ENCODE peak calls at places on chromosomes 16 and 17, in ten cellular contexts. H, W, U, L, T, A, R, Q, M and P are unnamed samples.

GRCh38 chr17:32998893-32999240 is 7.2 kb downstream of the SPACA3 start:
- DNase-seq in M (no peak), T (no peak), L (no peak), Q (no peak), A (peak), R (no peak), H (peak), U (no peak), W (peak), P (no peak)

GRCh38 chr17:80761421-80761871 is 216.8 kb downstream of the RPTOR start:
- DNase-seq in T (no peak), W (peak), M (peak), U (no peak), H (peak), Q (no peak), R (peak), L (peak), A (no peak), P (no peak)

GRCh38 chr17:36680701-36681202 is 79.4 kb downstream of the MRM1 start:
- DNase-seq in L (no peak), H (no peak), Q (no peak), A (no peak), W (no peak), M (peak), U (no peak), T (no peak), R (no peak), P (no peak)

GRCh38 chr17:47840742-47841487 is at the start of gene SCRN2:
- DNase-seq in A (peak), U (peak), H (peak), R (peak), Q (peak), W (peak), T (no peak), M (peak), L (peak), P (no peak)

GRCh38 chr17:63189082-63189481 is 223.0 kb downstream of the TANC2 start:
- DNase-seq in W (peak), Q (no peak), A (peak), R (no peak), T (no peak), H (peak), U (no peak), L (no peak), M (no peak), P (no peak)

GRCh38 chr17:10646393-10646990 is 10.6 kb downstream of the MYH3 start:
- DNase-seq in L (peak), H (peak), A (peak), M (peak), W (peak), T (peak), Q (peak), U (peak), R (peak), P (peak)

GRCh38 chr16:86296263-86296662 is 214.1 kb upstream of the FOXF1 start:
- DNase-seq in H (no peak), R (no peak), U (no peak), M (no peak), L (no peak), A (no peak), W (no peak), Q (no peak), T (no peak), P (no peak)

GRCh38 chr17:41651625-41652460 is 27.5 kb upstream of the KRT17 start:
- DNase-seq in Q (no peak), A (no peak), L (no peak), W (no peak), U (peak), T (no peak), R (no peak), M (no peak), H (no peak), P (no peak)

GRCh38 chr16:78461496-78461938 is 362.1 kb downstream of the WWOX start:
- DNase-seq in R (peak), A (peak), M (no peak), T (no peak), Q (no peak), H (no peak), W (no peak), L (no peak), U (no peak), P (no peak)

GRCh38 chr17:2170023-2170422 is 115.1 kb downstream of the HIC1 start:
- DNase-seq in W (no peak), U (peak), L (peak), H (no peak), M (peak), T (no peak), R (no peak), Q (no peak), A (no peak), P (no peak)

GRCh38 chr17:28860363-28860808 is 5.6 kb downstream of the ERAL1 start:
- DNase-seq in H (no peak), R (no peak), A (no peak), Q (no peak), M (no peak), U (no peak), L (no peak), W (no peak), T (no peak), P (no peak)

GRCh38 chr16:84501077-84501735 is 3.3 kb downstream of the MEAK7 start:
- DNase-seq in W (no peak), Q (no peak), T (no peak), L (no peak), M (no peak), R (no peak), H (peak), A (no peak), U (no peak), P (no peak)

GRCh38 chr16:35743101-35743692 is 2283.8 kb downstream of the TP53TG3F start:
- DNase-seq in H (no peak), A (no peak), L (no peak), R (no peak), T (no peak), W (no peak), U (no peak), Q (no peak), M (no peak), P (no peak)

GRCh38 chr17:50204431-50204830 is 3.0 kb upstream of the COL1A1 start:
- DNase-seq in T (no peak), W (no peak), U (no peak), M (no peak), A (no peak), H (no peak), L (no peak), R (no peak), Q (no peak), P (no peak)

GRCh38 chr17:78665952-78666920 is 89.0 kb upstream of the DNAH17 start:
- DNase-seq in Q (peak), R (no peak), T (no peak), M (no peak), L (peak), U (no peak), W (no peak), H (no peak), A (no peak), P (no peak)

GRCh38 chr17:42403150-42403549 is 14.9 kb upstream of the STAT3 start:
- DNase-seq in T (no peak), Q (no peak), U (peak), H (no peak), L (peak), M (peak), A (no peak), W (no peak), R (no peak), P (no peak)

GRCh38 chr16:77918792-77919707 is 103.3 kb upstream of the CLEC3A start:
- DNase-seq in R (peak), W (peak), M (peak), A (no peak), H (no peak), U (no peak), Q (no peak), L (no peak), T (peak), P (peak)

GRCh38 chr17:12712941-12713340 is 47.3 kb downstream of the MYOCD start:
- DNase-seq in W (no peak), M (no peak), Q (no peak), R (no peak), T (no peak), U (no peak), A (peak), H (no peak), L (no peak), P (no peak)

GRCh38 chr17:17018612-17019429 is 23.4 kb upstream of the MPRIP start:
- DNase-seq in H (no peak), Q (no peak), T (no peak), M (no peak), W (no peak), R (no peak), L (no peak), A (no peak), U (no peak), P (no peak)

GRCh38 chr16:777826-778225 is 10.4 kb downstream of the RPUSD1 start:
- DNase-seq in A (no peak), M (no peak), L (no peak), T (no peak), R (no peak), H (peak), W (no peak), Q (no peak), U (no peak), P (no peak)

GRCh38 chr17:40542562-40543411 is 22.5 kb downstream of the CCR7 start:
- DNase-seq in M (peak), H (peak), R (no peak), Q (peak), A (peak), L (no peak), W (peak), U (no peak), T (peak), P (no peak)

GRCh38 chr17:39205112-39205526 is 5.0 kb downstream of the RPL19 start:
- DNase-seq in R (no peak), Q (no peak), H (no peak), W (no peak), T (no peak), A (no peak), M (no peak), L (no peak), U (peak), P (no peak)

GRCh38 chr17:36931697-36932382 is 5.4 kb upstream of the LHX1 start:
- DNase-seq in M (peak), T (no peak), W (no peak), H (no peak), Q (no peak), U (peak), A (no peak), L (no peak), R (no peak), P (no peak)

GRCh38 chr17:2214047-2214717 is 89.4 kb downstream of the SMG6 start:
- DNase-seq in H (peak), R (no peak), L (no peak), W (peak), M (no peak), T (no peak), U (no peak), A (peak), Q (peak), P (no peak)

GRCh38 chr16:78770353-78771091 is 671.1 kb downstream of the WWOX start:
- DNase-seq in Q (peak), T (no peak), H (peak), U (peak), R (peak), M (no peak), L (peak), W (no peak), A (peak), P (no peak)

GRCh38 chr17:37844158-37844976 is 79.8 kb upstream of the TBC1D3K start:
- DNase-seq in M (peak), H (peak), L (peak), T (no peak), Q (peak), A (peak), R (no peak), U (no peak), W (peak), P (no peak)

GRCh38 chr16:85042126-85042525 is 14.5 kb downstream of the KIAA0513 start:
- DNase-seq in W (no peak), M (peak), L (no peak), U (peak), R (no peak), T (no peak), Q (no peak), A (no peak), H (no peak), P (no peak)

GRCh38 chr16:84451781-84452180 is 52.7 kb downstream of the MEAK7 start:
- DNase-seq in M (no peak), W (no peak), U (no peak), L (no peak), R (no peak), T (no peak), A (no peak), H (no peak), Q (no peak), P (no peak)

GRCh38 chr17:74052993-74053744 is 150.3 kb upstream of the RPL38 start:
- DNase-seq in H (no peak), W (no peak), L (no peak), U (peak), A (no peak), M (no peak), R (no peak), Q (no peak), T (no peak), P (no peak)

GRCh38 chr17:27944546-27945332 is 51.6 kb upstream of the LYRM9 start:
- DNase-seq in T (no peak), L (no peak), R (no peak), U (no peak), M (peak), W (no peak), A (no peak), Q (no peak), H (no peak), P (no peak)